ENCODE peak calls at places on chromosomes 7 and 10, in six cellular contexts. One of them, this sample, is unnamed.

GRCh38 chr10:96401036-96401435 is 42.2 kb upstream of the OPALIN start:
- DNase-seq in GM12878: no peak
- DNase-seq in IMR-90: no peak
- DNase-seq in HEK293T: no peak
- DNase-seq in A549: no peak
- DNase-seq in K562: no peak
- DNase-seq in this sample: no peak

GRCh38 chr7:149229526-149229925 is 9.9 kb upstream of the ZNF212 start:
- DNase-seq in GM12878: no peak
- DNase-seq in IMR-90: no peak
- DNase-seq in HEK293T: no peak
- DNase-seq in A549: no peak
- DNase-seq in K562: no peak
- DNase-seq in this sample: no peak

GRCh38 chr10:29757551-29758297 is 123.0 kb upstream of the SVIL start:
- DNase-seq in GM12878: no peak
- DNase-seq in IMR-90: peak
- DNase-seq in HEK293T: no peak
- DNase-seq in A549: peak
- DNase-seq in K562: no peak
- DNase-seq in this sample: no peak

GRCh38 chr7:49635800-49636199 is 137.6 kb upstream of the VWC2 start:
- DNase-seq in GM12878: no peak
- DNase-seq in IMR-90: no peak
- DNase-seq in HEK293T: no peak
- DNase-seq in A549: no peak
- DNase-seq in K562: no peak
- DNase-seq in this sample: no peak

GRCh38 chr7:45909576-45909975 is 11.5 kb downstream of the IGFBP3 start:
- DNase-seq in GM12878: no peak
- DNase-seq in IMR-90: no peak
- DNase-seq in HEK293T: no peak
- DNase-seq in A549: no peak
- DNase-seq in K562: no peak
- DNase-seq in this sample: no peak

GRCh38 chr7:122219253-122219865 is 75.3 kb upstream of the AASS start:
- DNase-seq in GM12878: no peak
- DNase-seq in IMR-90: peak
- DNase-seq in HEK293T: peak
- DNase-seq in A549: peak
- DNase-seq in K562: peak
- DNase-seq in this sample: peak

GRCh38 chr10:32139223-32140073 is 83.2 kb upstream of the KIF5B start:
- DNase-seq in GM12878: no peak
- DNase-seq in IMR-90: peak
- DNase-seq in HEK293T: peak
- DNase-seq in A549: peak
- DNase-seq in K562: peak
- DNase-seq in this sample: peak

GRCh38 chr10:68604441-68604840 is 44.3 kb downstream of the TET1 start:
- DNase-seq in GM12878: no peak
- DNase-seq in IMR-90: peak
- DNase-seq in HEK293T: no peak
- DNase-seq in A549: no peak
- DNase-seq in K562: no peak
- DNase-seq in this sample: no peak

GRCh38 chr10:48607356-48608278 is 2.7 kb upstream of the ARHGAP22 start:
- DNase-seq in GM12878: no peak
- DNase-seq in IMR-90: peak
- DNase-seq in HEK293T: no peak
- DNase-seq in A549: no peak
- DNase-seq in K562: no peak
- DNase-seq in this sample: no peak

GRCh38 chr7:84085147-84085546 is 109.4 kb downstream of the SEMA3A start:
- DNase-seq in GM12878: no peak
- DNase-seq in IMR-90: peak
- DNase-seq in HEK293T: no peak
- DNase-seq in A549: no peak
- DNase-seq in K562: no peak
- DNase-seq in this sample: peak

GRCh38 chr7:20744913-20745587 is 41.6 kb downstream of the SP8 start:
- DNase-seq in GM12878: no peak
- DNase-seq in IMR-90: no peak
- DNase-seq in HEK293T: peak
- DNase-seq in A549: peak
- DNase-seq in K562: peak
- DNase-seq in this sample: no peak

GRCh38 chr7:44112231-44112996 is 8.3 kb downstream of the AEBP1 start:
- DNase-seq in GM12878: no peak
- DNase-seq in IMR-90: no peak
- DNase-seq in HEK293T: peak
- DNase-seq in A549: no peak
- DNase-seq in K562: peak
- DNase-seq in this sample: no peak

GRCh38 chr10:118264838-118265470 is 77.2 kb downstream of the FAM204A start:
- DNase-seq in GM12878: no peak
- DNase-seq in IMR-90: no peak
- DNase-seq in HEK293T: no peak
- DNase-seq in A549: no peak
- DNase-seq in K562: no peak
- DNase-seq in this sample: no peak

GRCh38 chr10:25704622-25705021 is 229.4 kb upstream of the MYO3A start:
- DNase-seq in GM12878: no peak
- DNase-seq in IMR-90: no peak
- DNase-seq in HEK293T: no peak
- DNase-seq in A549: no peak
- DNase-seq in K562: no peak
- DNase-seq in this sample: no peak

GRCh38 chr7:85464042-85464651 is 277.3 kb upstream of the SEMA3D start:
- DNase-seq in GM12878: no peak
- DNase-seq in IMR-90: no peak
- DNase-seq in HEK293T: no peak
- DNase-seq in A549: no peak
- DNase-seq in K562: no peak
- DNase-seq in this sample: no peak

GRCh38 chr10:59625842-59626522 is 83.7 kb downstream of the SLC16A9 start:
- DNase-seq in GM12878: peak
- DNase-seq in IMR-90: peak
- DNase-seq in HEK293T: peak
- DNase-seq in A549: peak
- DNase-seq in K562: peak
- DNase-seq in this sample: peak

GRCh38 chr7:129298268-129298893 is 73.6 kb downstream of the AHCYL2 start:
- DNase-seq in GM12878: no peak
- DNase-seq in IMR-90: peak
- DNase-seq in HEK293T: peak
- DNase-seq in A549: peak
- DNase-seq in K562: peak
- DNase-seq in this sample: peak

GRCh38 chr10:89297791-89298190 is 4.1 kb upstream of the IFIT2 start:
- DNase-seq in GM12878: no peak
- DNase-seq in IMR-90: no peak
- DNase-seq in HEK293T: no peak
- DNase-seq in A549: no peak
- DNase-seq in K562: no peak
- DNase-seq in this sample: no peak

GRCh38 chr10:104277785-104278184 is 8.8 kb downstream of the GSTO2 start:
- DNase-seq in GM12878: no peak
- DNase-seq in IMR-90: no peak
- DNase-seq in HEK293T: no peak
- DNase-seq in A549: no peak
- DNase-seq in K562: no peak
- DNase-seq in this sample: peak

DNA sequence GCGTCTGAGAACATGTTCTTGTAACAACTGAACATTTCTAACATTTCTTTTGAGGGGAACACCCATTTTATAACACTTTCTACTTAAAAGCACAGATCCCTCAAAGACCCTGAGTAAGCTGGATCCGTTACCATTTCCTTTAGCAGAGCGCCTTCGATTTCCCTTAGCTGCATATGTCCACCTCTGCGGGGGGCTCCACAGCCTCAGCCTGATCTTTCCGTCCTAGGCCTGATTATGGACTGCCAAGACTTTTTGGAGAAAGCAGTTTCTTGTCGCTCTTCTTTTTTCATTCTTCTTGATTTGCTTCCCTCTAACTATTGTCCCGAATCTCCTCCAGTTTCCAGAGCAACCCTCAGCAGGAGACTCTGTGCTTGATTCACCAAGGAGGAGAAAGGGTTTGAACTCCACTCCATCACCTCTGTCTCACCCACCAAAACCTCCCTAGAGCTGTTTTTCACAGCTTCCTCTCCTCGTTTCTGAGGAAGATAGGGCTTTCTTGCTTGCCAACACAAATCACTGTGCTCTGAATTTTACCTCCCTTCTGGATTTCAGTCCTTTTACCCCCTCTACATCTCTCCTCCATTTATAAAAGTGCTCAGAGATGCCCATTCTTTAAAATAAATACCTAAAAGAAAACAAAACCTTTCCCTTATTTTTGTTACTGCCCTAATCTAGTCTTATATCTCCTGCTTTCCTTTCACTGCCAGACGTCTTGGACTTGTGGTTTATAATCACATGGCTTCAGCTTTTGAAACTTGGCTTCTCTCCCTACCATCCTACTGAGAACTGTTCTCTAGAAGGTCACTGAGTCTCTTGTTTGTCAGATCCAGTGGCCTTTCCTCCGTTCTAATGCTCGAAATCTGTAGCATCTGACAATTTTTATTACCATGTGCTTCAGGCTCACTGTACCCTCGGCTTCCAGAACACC is 30.5 kb upstream of the ZRANB1 start:
- DNase-seq in GM12878: no peak
- DNase-seq in IMR-90: peak
- DNase-seq in HEK293T: no peak
- DNase-seq in A549: no peak
- DNase-seq in K562: peak
- DNase-seq in this sample: no peak
- TF ChIP-seq BHLHE40 in GM12878: no peak
- TF ChIP-seq BHLHE40 in IMR-90: no peak
- TF ChIP-seq BHLHE40 in HEK293T: no peak
- TF ChIP-seq BHLHE40 in A549: no peak
- TF ChIP-seq BHLHE40 in K562: no peak
- TF ChIP-seq BHLHE40 in this sample: no peak

GRCh38 chr10:61029411-61029810 is 85.4 kb upstream of the RHOBTB1 start:
- DNase-seq in GM12878: no peak
- DNase-seq in IMR-90: no peak
- DNase-seq in HEK293T: no peak
- DNase-seq in A549: no peak
- DNase-seq in K562: no peak
- DNase-seq in this sample: no peak

GRCh38 chr10:61031341-61031740 is 87.4 kb upstream of the RHOBTB1 start:
- DNase-seq in GM12878: no peak
- DNase-seq in IMR-90: no peak
- DNase-seq in HEK293T: no peak
- DNase-seq in A549: no peak
- DNase-seq in K562: no peak
- DNase-seq in this sample: no peak

GRCh38 chr10:61023053-61023452 is 79.1 kb upstream of the RHOBTB1 start:
- DNase-seq in GM12878: no peak
- DNase-seq in IMR-90: no peak
- DNase-seq in HEK293T: no peak
- DNase-seq in A549: no peak
- DNase-seq in K562: no peak
- DNase-seq in this sample: no peak

GRCh38 chr10:61024801-61025201 is 80.8 kb upstream of the RHOBTB1 start:
- DNase-seq in GM12878: no peak
- DNase-seq in IMR-90: peak
- DNase-seq in HEK293T: peak
- DNase-seq in A549: peak
- DNase-seq in K562: peak
- DNase-seq in this sample: peak

DNA sequence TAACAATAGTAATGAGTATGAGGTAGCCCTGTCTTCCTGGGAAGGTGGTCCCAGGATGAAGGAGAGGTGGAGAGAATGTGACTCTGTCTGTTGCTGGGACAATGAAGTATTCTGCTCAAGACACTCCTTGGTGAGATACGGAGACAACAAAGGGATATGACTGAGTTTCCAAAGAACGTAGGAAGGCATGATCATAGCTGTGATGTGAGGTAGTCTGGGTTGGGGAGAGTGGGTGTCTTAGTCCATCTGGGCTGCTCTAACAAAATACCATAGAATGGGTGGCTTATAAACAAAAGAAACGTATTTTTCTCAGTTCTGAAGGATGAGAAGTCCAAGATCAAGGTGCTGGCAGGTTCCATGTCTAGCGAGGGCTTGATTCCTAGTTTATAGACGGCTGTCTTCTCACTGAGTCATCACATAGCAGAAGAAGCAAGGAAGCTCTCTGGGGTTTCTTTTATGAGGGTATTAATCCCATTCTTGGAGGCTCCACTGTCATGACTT is 84.9 kb upstream of the RHOBTB1 start:
- DNase-seq in GM12878: no peak
- DNase-seq in IMR-90: peak
- DNase-seq in HEK293T: no peak
- DNase-seq in A549: no peak
- DNase-seq in K562: no peak
- DNase-seq in this sample: peak
- TF ChIP-seq BHLHE40 in GM12878: no peak
- TF ChIP-seq BHLHE40 in IMR-90: no peak
- TF ChIP-seq BHLHE40 in HEK293T: no peak
- TF ChIP-seq BHLHE40 in A549: no peak
- TF ChIP-seq BHLHE40 in K562: no peak
- TF ChIP-seq BHLHE40 in this sample: no peak

GRCh38 chr7:2017483-2017891 is 215.3 kb downstream of the MAD1L1 start:
- DNase-seq in GM12878: no peak
- DNase-seq in IMR-90: no peak
- DNase-seq in HEK293T: no peak
- DNase-seq in A549: no peak
- DNase-seq in K562: no peak
- DNase-seq in this sample: no peak

GRCh38 chr7:2016761-2017482 is 215.8 kb downstream of the MAD1L1 start:
- DNase-seq in GM12878: no peak
- DNase-seq in IMR-90: no peak
- DNase-seq in HEK293T: no peak
- DNase-seq in A549: no peak
- DNase-seq in K562: no peak
- DNase-seq in this sample: no peak

GRCh38 chr7:2018786-2019692 is 213.7 kb downstream of the MAD1L1 start:
- DNase-seq in GM12878: no peak
- DNase-seq in IMR-90: peak
- DNase-seq in HEK293T: no peak
- DNase-seq in A549: no peak
- DNase-seq in K562: peak
- DNase-seq in this sample: no peak

GRCh38 chr7:2019693-2020511 is 212.8 kb downstream of the MAD1L1 start:
- DNase-seq in GM12878: no peak
- DNase-seq in IMR-90: peak
- DNase-seq in HEK293T: no peak
- DNase-seq in A549: no peak
- DNase-seq in K562: peak
- DNase-seq in this sample: no peak

GRCh38 chr7:2017914-2018785 is 214.6 kb downstream of the MAD1L1 start:
- DNase-seq in GM12878: no peak
- DNase-seq in IMR-90: no peak
- DNase-seq in HEK293T: no peak
- DNase-seq in A549: no peak
- DNase-seq in K562: no peak
- DNase-seq in this sample: peak
- TF ChIP-seq BHLHE40 in GM12878: no peak
- TF ChIP-seq BHLHE40 in IMR-90: no peak
- TF ChIP-seq BHLHE40 in HEK293T: no peak
- TF ChIP-seq BHLHE40 in A549: no peak
- TF ChIP-seq BHLHE40 in K562: no peak
- TF ChIP-seq BHLHE40 in this sample: no peak

GRCh38 chr10:111677747-111678146 is 505.8 kb downstream of the GPAM start:
- DNase-seq in GM12878: no peak
- DNase-seq in IMR-90: no peak
- DNase-seq in HEK293T: no peak
- DNase-seq in A549: no peak
- DNase-seq in K562: no peak
- DNase-seq in this sample: no peak
- TF ChIP-seq BHLHE40 in GM12878: no peak
- TF ChIP-seq BHLHE40 in IMR-90: no peak
- TF ChIP-seq BHLHE40 in HEK293T: no peak
- TF ChIP-seq BHLHE40 in A549: no peak
- TF ChIP-seq BHLHE40 in K562: no peak
- TF ChIP-seq BHLHE40 in this sample: no peak

This sample was measured in HepG2.